ENCODE peak calls at places on chromosomes 5 and 9, in nine cellular contexts. C is non-pigmented ciliary epithelial cell; F is HTR-8/SVneo; D is stimulated activated CD8-positive, alpha-beta memory T cell treated with anti-CD3 and anti-CD28 coated beads, Interleukin-15, amount 100 ng/mL, for 48 hours; K is GM03348; S is ureter; X is HCT116; Q is posterior vena cava; O is DMS79. T is an unnamed sample.

GRCh38 chr9:34628656-34629491 is at the start of gene ARID3C:
- DNase-seq in F (no peak), X (no peak), Q (no peak), C (no peak), D (no peak), K (peak; percentile 70), O (no peak), S (no peak), T (no peak)

GRCh38 chr5:75856056-75856455 is 138.8 kb upstream of the POC5 start:
- DNase-seq in C (no peak), O (no peak), Q (no peak), D (no peak), K (no peak), S (no peak), X (no peak), F (no peak), T (no peak)

GRCh38 chr9:82721596-82721995 is 341.3 kb downstream of the RASEF start:
- DNase-seq in Q (no peak), F (peak; percentile 6), S (no peak), D (no peak), O (no peak), X (no peak), K (no peak), C (no peak), T (no peak)

GRCh38 chr9:107243757-107244156 is 39.3 kb upstream of the RAD23B start:
- DNase-seq in D (peak; percentile 38), F (no peak), Q (no peak), K (peak; percentile 44), S (peak; percentile 76), X (peak; percentile 99), C (peak; percentile 63), O (no peak), T (no peak)

GRCh38 chr5:43216941-43217340 is 24.9 kb downstream of the NIM1K start:
- DNase-seq in K (no peak), F (no peak), D (no peak), S (no peak), C (no peak), Q (no peak), O (no peak), X (no peak), T (no peak)

GRCh38 chr5:68458416-68458815 is 242.9 kb downstream of the PIK3R1 start:
- DNase-seq in K (no peak), C (no peak), X (no peak), O (no peak), Q (no peak), D (no peak), F (no peak), S (no peak), T (no peak)

GRCh38 chr5:153613143-153613542 is 122.7 kb downstream of the GRIA1 start:
- DNase-seq in K (peak; percentile 35), Q (no peak), O (peak; percentile 43), D (no peak), F (no peak), C (no peak), X (no peak), S (no peak), T (no peak)

GRCh38 chr9:97682242-97682641 is 14.9 kb downstream of the XPA start:
- DNase-seq in C (no peak), F (no peak), S (no peak), X (no peak), D (no peak), K (no peak), O (no peak), Q (no peak), T (no peak)

GRCh38 chr5:133966090-133966489 is 2.3 kb downstream of the C5orf15 start:
- DNase-seq in Q (no peak), X (no peak), K (no peak), O (no peak), C (no peak), S (no peak), F (no peak), D (no peak), T (no peak)

GRCh38 chr9:135379540-135380267 is 99.9 kb upstream of the PPP1R26 start:
- DNase-seq in O (peak; percentile 10), S (no peak), C (no peak), D (no peak), Q (no peak), F (no peak), X (no peak), K (no peak), T (no peak)

GRCh38 chr5:36090033-36090432 is 23.4 kb upstream of the UGT3A2 start:
- DNase-seq in X (peak; percentile 29), Q (no peak), D (no peak), F (no peak), O (no peak), C (no peak), S (no peak), K (no peak), T (no peak)

GRCh38 chr5:159451197-159452052 is 121.1 kb upstream of the IL12B start:
- DNase-seq in D (no peak), O (no peak), C (peak; percentile 84), Q (no peak), F (peak; percentile 71), S (peak; percentile 55), K (peak; percentile 88), X (peak; percentile 46), T (peak; percentile 63)

GRCh38 chr5:51138164-51138563 is 245.1 kb upstream of the ISL1 start:
- DNase-seq in S (no peak), D (no peak), X (no peak), C (no peak), F (no peak), Q (no peak), K (no peak), O (no peak), T (no peak)

GRCh38 chr9:33946779-33947535 is 101.7 kb downstream of the UBAP2 start:
- DNase-seq in F (peak; percentile 49), X (no peak), S (no peak), Q (no peak), O (no peak), C (peak; percentile 91), D (no peak), K (peak; percentile 88), T (no peak)

GRCh38 chr9:130331573-130331972 is 66.0 kb downstream of the HMCN2 start:
- DNase-seq in F (no peak), Q (peak; percentile 96), D (no peak), K (peak; percentile 91), C (no peak), O (no peak), X (no peak), S (peak; percentile 67), T (peak; percentile 86)

GRCh38 chr5:74530316-74530917 is 110.1 kb downstream of the ENC1 start:
- DNase-seq in S (no peak), D (no peak), X (no peak), F (no peak), K (no peak), Q (no peak), C (no peak), O (no peak), T (no peak)

GRCh38 chr9:81575976-81576375 is 113.4 kb downstream of the TLE1 start:
- DNase-seq in K (no peak), O (no peak), D (no peak), S (no peak), Q (no peak), F (no peak), C (no peak), X (no peak), T (no peak)

GRCh38 chr9:133088756-133089155 is 27.0 kb downstream of the CEL start:
- DNase-seq in S (no peak), Q (no peak), D (no peak), F (no peak), K (no peak), C (no peak), O (no peak), X (no peak), T (no peak)

GRCh38 chr5:134177197-134178171 is 734 bp upstream of the SKP1 start:
- DNase-seq in C (no peak), D (no peak), K (peak; percentile 23), O (peak; percentile 35), X (peak; percentile 60), F (peak; percentile 62), S (peak; percentile 65), Q (no peak), T (no peak)

GRCh38 chr9:6068983-6069382 is 53.6 kb upstream of the RANBP6 start:
- DNase-seq in Q (no peak), K (no peak), D (no peak), X (no peak), S (no peak), O (no peak), C (no peak), F (no peak), T (no peak)

GRCh38 chr5:759111-759741 is 25.3 kb downstream of the ZDHHC11B start:
- DNase-seq in S (peak; percentile 91), K (peak; percentile 8), O (no peak), F (no peak), D (peak; percentile 26), C (no peak), X (no peak), Q (peak; percentile 96), T (peak; percentile 61)

GRCh38 chr9:115327441-115328122 is 209.6 kb upstream of the TNC start:
- DNase-seq in Q (no peak), X (no peak), K (peak; percentile 25), C (no peak), S (no peak), O (no peak), F (no peak), D (no peak), T (no peak)

GRCh38 chr5:135310328-135310989 is 88.6 kb downstream of the MACROH2A1 start:
- DNase-seq in O (no peak), S (no peak), K (peak; percentile 36), C (peak; percentile 38), F (no peak), D (no peak), Q (no peak), X (no peak), T (no peak)

GRCh38 chr5:178537467-178538381 is 52.5 kb downstream of the COL23A1 start:
- DNase-seq in Q (peak; percentile 75), F (no peak), X (no peak), D (no peak), C (no peak), K (no peak), O (peak; percentile 2), S (no peak), T (no peak)

GRCh38 chr5:87231037-87231808 is 36.5 kb upstream of the RASA1 start:
- DNase-seq in D (no peak), Q (no peak), S (no peak), K (no peak), X (no peak), F (no peak), C (no peak), O (no peak), T (no peak)

GRCh38 chr9:7910426-7911015 is 110.9 kb upstream of the DMAC1 start:
- DNase-seq in K (no peak), F (no peak), C (no peak), S (no peak), Q (no peak), X (no peak), D (no peak), O (no peak), T (no peak)

GRCh38 chr5:142763701-142764100 is 6.5 kb upstream of the ARHGAP26 start:
- DNase-seq in F (no peak), S (no peak), C (no peak), O (no peak), Q (no peak), D (no peak), X (no peak), K (no peak), T (no peak)

GRCh38 chr9:133041958-133042357 is 11.2 kb downstream of the GTF3C5 start:
- DNase-seq in Q (no peak), K (no peak), S (no peak), X (no peak), D (no peak), C (no peak), F (no peak), O (no peak), T (no peak)

GRCh38 chr5:64923151-64923685 is 154.5 kb downstream of the CWC27 start:
- DNase-seq in Q (no peak), K (no peak), X (no peak), F (no peak), D (no peak), O (no peak), S (no peak), C (no peak), T (no peak)

GRCh38 chr5:179316111-179316551 is 29.1 kb downstream of the ADAMTS2 start:
- DNase-seq in F (no peak), D (no peak), S (no peak), K (no peak), Q (peak; percentile 59), O (no peak), X (no peak), C (no peak), T (peak; percentile 41)

GRCh38 chr5:11054014-11054413 is 293.0 kb upstream of the DAP start:
- DNase-seq in Q (no peak), F (no peak), C (no peak), K (no peak), S (no peak), D (no peak), X (no peak), O (no peak), T (no peak)